ENCODE peak calls at places on chromosomes 7 and 10, in five cellular contexts. C, B, D, A and V are unnamed samples.
A peak's percentile ranks its signal among the peaks of the same experiment; 100 is the strongest.

GRCh38 chr7:95141755-95142154 is 182.6 kb downstream of the PON1 start:
- DNase-seq in C (no peak), B (no peak), D (no peak), A (no peak), V (no peak)

GRCh38 chr10:80501381-80501912 is 36.3 kb upstream of the SH2D4B start:
- DNase-seq in C (no peak), B (no peak), D (no peak), A (no peak), V (no peak)

GRCh38 chr10:131653550-131654470 is 247.0 kb upstream of the PPP2R2D start:
- DNase-seq in C (peak; percentile 12), B (no peak), D (no peak), A (no peak), V (no peak)

GRCh38 chr10:116287906-116288501 is 15.0 kb upstream of the GFRA1 start:
- DNase-seq in C (peak; percentile 54), B (no peak), D (no peak), A (no peak), V (no peak)

GRCh38 chr10:130244031-130244927 is 108.1 kb downstream of the GLRX3 start:
- DNase-seq in C (no peak), B (no peak), D (no peak), A (no peak), V (no peak)

GRCh38 chr10:77817541-77817940 is 109.0 kb downstream of the DLG5 start:
- DNase-seq in C (no peak), B (no peak), D (no peak), A (no peak), V (no peak)

GRCh38 chr7:20514364-20514763 is 101.1 kb upstream of the ABCB5 start:
- DNase-seq in C (peak; percentile 79), B (no peak), D (no peak), A (no peak), V (no peak)

GRCh38 chr10:7475046-7475860 is 64.4 kb upstream of the SFMBT2 start:
- DNase-seq in C (peak; percentile 67), B (no peak), D (peak; percentile 62), A (no peak), V (no peak)

GRCh38 chr10:100373298-100374136 is 26.5 kb downstream of the SCD start:
- DNase-seq in C (peak; percentile 98), B (peak; percentile 81), D (peak; percentile 97), A (peak; percentile 70), V (peak; percentile 88)

GRCh38 chr10:118041316-118041715 is 5.4 kb downstream of the RAB11FIP2 start:
- DNase-seq in C (no peak), B (no peak), D (no peak), A (no peak), V (no peak)

GRCh38 chr7:155358948-155359712 is 61.5 kb downstream of the INSIG1 start:
- DNase-seq in C (no peak), B (no peak), D (no peak), A (no peak), V (no peak)